ENCODE peak calls at places on chromosomes 3 and 15, in nine cellular contexts. I, U, N, L, D, M, J, Q and G are unnamed samples.

GRCh38 chr3:54965746-54966145 is 37.9 kb upstream of the LRTM1 start:
- DNase-seq in I (no peak), U (peak), N (no peak), L (no peak), D (peak), M (peak), J (peak), Q (no peak), G (peak)

GRCh38 chr15:57327985-57328471 is 48.3 kb upstream of the CGNL1 start:
- DNase-seq in I (peak), U (peak), N (no peak), L (no peak), D (peak), M (peak), J (peak), Q (no peak), G (peak)

GRCh38 chr15:42092666-42093445 is 1.5 kb downstream of the PLA2G4D start:
- DNase-seq in I (no peak), U (no peak), N (no peak), L (no peak), D (no peak), M (no peak), J (peak), Q (peak), G (no peak)

GRCh38 chr3:184693011-184693975 is 18.6 kb downstream of the MAGEF1 start:
- DNase-seq in I (no peak), U (no peak), N (peak), L (no peak), D (no peak), M (no peak), J (no peak), Q (no peak), G (no peak)

GRCh38 chr3:193207874-193208273 is 33.1 kb upstream of the PLAAT1 start:
- DNase-seq in I (no peak), U (no peak), N (no peak), L (no peak), D (no peak), M (no peak), J (no peak), Q (no peak), G (no peak)

GRCh38 chr3:16550676-16551341 is 37.3 kb upstream of the RFTN1 start:
- DNase-seq in I (peak), U (peak), N (peak), L (peak), D (peak), M (peak), J (peak), Q (peak), G (peak)

GRCh38 chr3:49912787-49913375 is 9.2 kb upstream of the MST1R start:
- DNase-seq in I (no peak), U (no peak), N (peak), L (no peak), D (no peak), M (no peak), J (no peak), Q (no peak), G (no peak)

GRCh38 chr3:134216206-134216764 is 34.4 kb downstream of the RYK start:
- DNase-seq in I (no peak), U (no peak), N (no peak), L (no peak), D (no peak), M (no peak), J (no peak), Q (no peak), G (no peak)

GRCh38 chr15:73753250-73754130 is at the start of gene INSYN1:
- DNase-seq in I (peak), U (peak), N (peak), L (no peak), D (no peak), M (peak), J (peak), Q (no peak), G (peak)

GRCh38 chr3:59444676-59445075 is 394.9 kb upstream of the CFAP20DC start:
- DNase-seq in I (no peak), U (no peak), N (no peak), L (no peak), D (no peak), M (no peak), J (no peak), Q (no peak), G (no peak)

GRCh38 chr15:75775296-75776074 is 62.8 kb upstream of the CSPG4 start:
- DNase-seq in I (no peak), U (no peak), N (no peak), L (no peak), D (no peak), M (no peak), J (no peak), Q (no peak), G (no peak)

GRCh38 chr3:172939651-172940293 is 189.2 kb downstream of the ECT2 start:
- DNase-seq in I (no peak), U (peak), N (no peak), L (peak), D (no peak), M (peak), J (peak), Q (no peak), G (peak)

GRCh38 chr3:126030455-126030854 is 53.5 kb downstream of the SLC41A3 start:
- DNase-seq in I (no peak), U (no peak), N (no peak), L (no peak), D (no peak), M (no peak), J (no peak), Q (no peak), G (no peak)

GRCh38 chr3:8655387-8655835 is 10.8 kb upstream of the SSUH2 start:
- DNase-seq in I (no peak), U (no peak), N (no peak), L (no peak), D (no peak), M (no peak), J (no peak), Q (no peak), G (no peak)

GRCh38 chr3:43707998-43708397 is 17.3 kb downstream of the ABHD5 start:
- DNase-seq in I (no peak), U (peak), N (no peak), L (peak), D (peak), M (peak), J (peak), Q (no peak), G (peak)

GRCh38 chr15:64532921-64533320 is 72.5 kb downstream of the ZNF609 start:
- DNase-seq in I (no peak), U (peak), N (no peak), L (no peak), D (no peak), M (peak), J (no peak), Q (no peak), G (no peak)

GRCh38 chr3:8657804-8658311 is 13.3 kb upstream of the SSUH2 start:
- DNase-seq in I (no peak), U (peak), N (no peak), L (peak), D (no peak), M (no peak), J (no peak), Q (no peak), G (peak)

GRCh38 chr3:56837196-56837955 is 35.6 kb upstream of the ARHGEF3 start:
- DNase-seq in I (no peak), U (no peak), N (no peak), L (no peak), D (no peak), M (no peak), J (no peak), Q (no peak), G (no peak)

GRCh38 chr3:19866751-19867347 is 67.2 kb downstream of the EFHB start:
- DNase-seq in I (peak), U (peak), N (peak), L (peak), D (no peak), M (peak), J (peak), Q (peak), G (peak)

GRCh38 chr3:133437391-133438093 is 37.7 kb downstream of the BFSP2 start:
- DNase-seq in I (no peak), U (peak), N (no peak), L (no peak), D (no peak), M (peak), J (peak), Q (no peak), G (peak)

GRCh38 chr3:122435950-122436349 is 20.1 kb upstream of the WDR5B start:
- DNase-seq in I (no peak), U (no peak), N (no peak), L (no peak), D (no peak), M (no peak), J (no peak), Q (no peak), G (no peak)

GRCh38 chr3:158789592-158789991 is 12.3 kb upstream of the MFSD1 start:
- DNase-seq in I (no peak), U (peak), N (peak), L (peak), D (no peak), M (peak), J (peak), Q (no peak), G (peak)

GRCh38 chr15:31262143-31262530 is 64.5 kb upstream of the KLF13 start:
- DNase-seq in I (peak), U (no peak), N (no peak), L (no peak), D (no peak), M (no peak), J (no peak), Q (peak), G (no peak)

GRCh38 chr3:76310059-76310458 is 524.7 kb upstream of the ZNF717 start:
- DNase-seq in I (no peak), U (no peak), N (no peak), L (no peak), D (no peak), M (no peak), J (no peak), Q (no peak), G (peak)

GRCh38 chr3:185276415-185276814 is 22.6 kb upstream of the EHHADH start:
- DNase-seq in I (no peak), U (no peak), N (no peak), L (no peak), D (no peak), M (no peak), J (no peak), Q (no peak), G (no peak)

GRCh38 chr15:39969871-39970270 is 36.0 kb downstream of the EIF2AK4 start:
- DNase-seq in I (peak), U (peak), N (no peak), L (no peak), D (no peak), M (peak), J (peak), Q (peak), G (peak)

GRCh38 chr3:146033950-146034349 is 127.0 kb downstream of the PLOD2 start:
- DNase-seq in I (no peak), U (no peak), N (no peak), L (no peak), D (no peak), M (no peak), J (no peak), Q (no peak), G (no peak)

GRCh38 chr15:61216519-61216918 is 12.6 kb downstream of the RORA start:
- DNase-seq in I (no peak), U (no peak), N (peak), L (no peak), D (no peak), M (no peak), J (no peak), Q (no peak), G (no peak)

GRCh38 chr15:92454525-92455105 is 60.9 kb downstream of the ST8SIA2 start:
- DNase-seq in I (no peak), U (no peak), N (no peak), L (no peak), D (no peak), M (no peak), J (no peak), Q (no peak), G (no peak)

GRCh38 chr15:62565620-62566019 is 400.5 kb upstream of the C2CD4B start:
- DNase-seq in I (no peak), U (no peak), N (no peak), L (peak), D (no peak), M (no peak), J (no peak), Q (no peak), G (no peak)

GRCh38 chr15:73986055-73986775 is 5.9 kb downstream of the STOML1 start:
- DNase-seq in I (no peak), U (peak), N (no peak), L (no peak), D (no peak), M (no peak), J (no peak), Q (no peak), G (no peak)

GRCh38 chr3:181007262-181007661 is 17.7 kb upstream of the DNAJC19 start:
- DNase-seq in I (no peak), U (no peak), N (no peak), L (no peak), D (no peak), M (no peak), J (no peak), Q (no peak), G (no peak)

GRCh38 chr15:34679326-34679725 is 75.5 kb downstream of the GJD2 start:
- DNase-seq in I (no peak), U (no peak), N (no peak), L (no peak), D (no peak), M (no peak), J (no peak), Q (no peak), G (no peak)

GRCh38 chr15:95826831-95827230 is 503.7 kb upstream of the NR2F2 start:
- DNase-seq in I (no peak), U (no peak), N (peak), L (peak), D (no peak), M (no peak), J (no peak), Q (no peak), G (no peak)

GRCh38 chr3:89098964-89099585 is 8.3 kb upstream of the EPHA3 start:
- DNase-seq in I (peak), U (peak), N (peak), L (peak), D (peak), M (peak), J (peak), Q (peak), G (peak)

GRCh38 chr15:67981118-67981685 is 72.9 kb upstream of the PIAS1 start:
- DNase-seq in I (no peak), U (no peak), N (no peak), L (no peak), D (no peak), M (no peak), J (no peak), Q (no peak), G (no peak)

GRCh38 chr3:193780810-193781472 is 187.9 kb downstream of the OPA1 start:
- DNase-seq in I (peak), U (peak), N (peak), L (peak), D (peak), M (peak), J (peak), Q (peak), G (peak)

GRCh38 chr15:89052474-89052873 is 35.8 kb upstream of the ABHD2 start:
- DNase-seq in I (no peak), U (peak), N (no peak), L (no peak), D (peak), M (peak), J (peak), Q (no peak), G (peak)

GRCh38 chr3:32288819-32289218 is 50.3 kb downstream of the CMTM8 start:
- DNase-seq in I (no peak), U (no peak), N (no peak), L (no peak), D (no peak), M (no peak), J (no peak), Q (no peak), G (no peak)

GRCh38 chr3:32285910-32286309 is 47.4 kb downstream of the CMTM8 start:
- DNase-seq in I (no peak), U (peak), N (no peak), L (no peak), D (no peak), M (no peak), J (no peak), Q (no peak), G (no peak)

GRCh38 chr3:32292085-32292796 is 53.8 kb downstream of the CMTM8 start:
- DNase-seq in I (no peak), U (no peak), N (no peak), L (peak), D (no peak), M (no peak), J (no peak), Q (no peak), G (no peak)

GRCh38 chr3:32293908-32294307 is 55.4 kb downstream of the CMTM8 start:
- DNase-seq in I (no peak), U (no peak), N (no peak), L (no peak), D (no peak), M (no peak), J (no peak), Q (no peak), G (no peak)

GRCh38 chr3:32290619-32291018 is 52.1 kb downstream of the CMTM8 start:
- DNase-seq in I (no peak), U (no peak), N (no peak), L (no peak), D (no peak), M (no peak), J (no peak), Q (no peak), G (no peak)
- TF ChIP-seq CTCF in I (no peak), U (no peak), N (no peak), L (no peak), D (no peak), M (no peak), J (no peak), Q (no peak), G (no peak)

GRCh38 chr3:171458857-171459129 is 1.4 kb downstream of the TNIK start:
- DNase-seq in I (no peak), U (no peak), N (no peak), L (no peak), D (no peak), M (no peak), J (no peak), Q (no peak), G (no peak)

GRCh38 chr3:171457263-171458055 is 2.7 kb downstream of the TNIK start:
- DNase-seq in I (no peak), U (no peak), N (no peak), L (no peak), D (no peak), M (no peak), J (no peak), Q (peak), G (no peak)

GRCh38 chr3:171459130-171459941 is 869 bp downstream of the TNIK start:
- DNase-seq in I (no peak), U (peak), N (peak), L (peak), D (no peak), M (peak), J (peak), Q (peak), G (peak)

GRCh38 chr3:171456765-171457164 is 3.4 kb downstream of the TNIK start:
- DNase-seq in I (no peak), U (no peak), N (no peak), L (no peak), D (no peak), M (no peak), J (no peak), Q (no peak), G (no peak)

GRCh38 chr3:171458056-171458856 is 1.9 kb downstream of the TNIK start:
- DNase-seq in I (no peak), U (no peak), N (no peak), L (no peak), D (no peak), M (no peak), J (peak), Q (peak), G (no peak)
- H3K4me3 ChIP-seq in I (peak), U (peak), N (no peak), L (peak), D (peak), M (peak), J (peak), Q (peak), G (peak)

DNA sequence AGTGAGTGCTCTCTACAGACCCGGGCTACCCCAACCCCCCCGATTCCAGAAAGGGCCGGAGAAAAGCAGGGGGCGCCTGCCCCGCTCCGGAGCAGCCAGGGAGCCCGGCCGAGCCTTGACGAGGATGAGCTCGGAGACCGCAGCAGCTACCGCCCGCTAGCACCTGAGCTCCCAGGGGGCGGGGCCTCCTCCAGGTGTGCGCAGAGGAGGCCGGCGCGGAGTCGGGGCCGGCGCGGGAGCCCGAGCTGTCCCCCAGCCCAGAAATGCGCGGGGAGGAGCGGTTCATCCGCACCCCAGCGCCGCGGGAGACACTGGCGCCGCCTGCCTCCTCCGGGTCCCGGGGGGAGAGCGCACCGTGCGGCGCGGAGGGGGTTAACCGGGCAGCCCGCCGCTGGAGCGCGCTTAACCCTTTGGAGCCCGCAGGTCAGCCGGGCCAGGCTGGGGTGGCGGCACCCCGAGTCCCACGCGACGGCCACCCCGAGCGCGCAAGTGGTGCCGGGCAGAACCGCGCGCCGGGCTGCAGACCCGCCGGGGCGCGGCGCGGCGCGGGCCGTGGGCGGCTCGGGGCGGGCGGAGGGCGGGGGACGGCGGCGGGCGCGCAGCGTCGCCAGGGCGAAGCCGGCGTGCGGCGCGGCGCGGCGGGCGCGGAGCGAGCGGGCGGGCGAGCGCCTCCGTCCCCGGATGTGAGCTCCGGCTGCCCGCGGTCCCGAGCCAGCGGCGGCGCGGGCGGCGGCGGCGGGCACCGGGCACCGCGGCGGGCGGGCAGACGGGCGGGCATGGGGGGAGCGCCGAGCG is at the start of gene CACNA1D:
- DNase-seq in I (no peak), U (peak), N (peak), L (no peak), D (no peak), M (no peak), J (no peak), Q (peak), G (no peak)
- TF ChIP-seq CTCF in I (no peak), U (no peak), N (no peak), L (no peak), D (no peak), M (no peak), J (no peak), Q (no peak), G (no peak)

DNA sequence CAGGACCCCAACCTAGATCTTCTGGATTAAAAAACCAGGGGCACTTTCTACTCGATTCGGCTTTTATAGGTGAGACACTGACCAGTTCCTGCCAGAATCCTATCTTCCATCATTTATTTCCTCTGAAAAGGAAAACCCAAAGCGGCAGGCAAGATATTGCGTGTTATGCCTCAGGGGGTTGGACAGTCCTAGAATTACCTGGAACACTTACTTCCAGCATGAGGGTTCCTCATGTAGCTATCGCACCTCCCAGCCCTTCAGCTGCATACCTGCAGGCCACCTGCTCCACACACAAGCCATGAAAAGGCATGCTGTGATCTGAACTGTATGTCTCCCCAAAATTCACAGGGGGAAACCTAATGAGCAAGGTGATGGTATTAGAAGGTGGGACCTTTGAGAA is 58.3 kb upstream of the DLG1 start:
- DNase-seq in I (no peak), U (no peak), N (no peak), L (no peak), D (no peak), M (no peak), J (no peak), Q (no peak), G (no peak)
- H3K4me3 ChIP-seq in I (no peak), U (no peak), N (no peak), L (no peak), D (no peak), M (no peak), J (no peak), Q (no peak), G (peak)

DNA sequence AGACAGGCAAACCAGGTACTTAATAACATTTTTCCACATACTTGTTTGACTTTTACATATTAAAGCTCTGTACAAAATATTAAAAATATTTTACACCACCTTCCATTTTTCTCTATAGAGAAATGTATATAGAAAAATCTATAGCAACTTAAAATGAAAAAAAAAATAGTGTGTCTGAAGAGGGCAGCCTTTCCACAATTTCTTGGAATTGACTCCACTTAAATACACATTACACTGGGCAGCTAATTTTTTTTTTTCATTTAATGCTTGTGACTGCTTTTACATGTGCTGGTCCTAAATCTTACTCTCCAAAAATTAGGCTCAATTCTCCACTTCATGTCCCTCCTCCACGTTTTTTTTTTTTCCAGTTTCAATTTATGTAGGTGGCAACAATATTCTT is 427.0 kb upstream of the RBMS3 start:
- DNase-seq in I (no peak), U (peak), N (no peak), L (peak), D (no peak), M (peak), J (peak), Q (no peak), G (peak)
- TF ChIP-seq CTCF in I (no peak), U (no peak), N (no peak), L (peak), D (peak), M (peak), J (no peak), Q (no peak), G (peak)